ENCODE peak calls at places on chromosome 9, in nine cellular contexts. P, K, W, C, O, U, T, B and E are unnamed samples.

GRCh38 chr9:20558609-20559016 is 63.7 kb downstream of the MLLT3 start:
- DNase-seq in P (no peak), K (no peak), W (peak; percentile 90), C (no peak), O (peak; percentile 96), U (no peak), T (peak; percentile 84), B (peak; percentile 12), E (no peak)

GRCh38 chr9:1320041-1320440 is 269.9 kb downstream of the DMRT2 start:
- DNase-seq in P (no peak), K (no peak), W (no peak), C (no peak), O (no peak), U (no peak), T (no peak), B (no peak), E (no peak)

GRCh38 chr9:100066539-100066938 is 32.3 kb downstream of the ERP44 start:
- DNase-seq in P (no peak), K (peak; percentile 29), W (peak; percentile 16), C (no peak), O (peak; percentile 28), U (no peak), T (peak; percentile 82), B (no peak), E (no peak)

GRCh38 chr9:137034039-137034708 is 2.3 kb upstream of the FUT7 start:
- DNase-seq in P (no peak), K (no peak), W (no peak), C (no peak), O (no peak), U (no peak), T (no peak), B (peak; percentile 78), E (no peak)

GRCh38 chr9:135494791-135495559 is 5.5 kb upstream of the MRPS2 start:
- DNase-seq in P (no peak), K (no peak), W (no peak), C (no peak), O (no peak), U (no peak), T (no peak), B (no peak), E (no peak)

GRCh38 chr9:132059351-132059750 is 20.3 kb downstream of the MED27 start:
- DNase-seq in P (peak; percentile 32), K (no peak), W (no peak), C (no peak), O (no peak), U (no peak), T (no peak), B (peak; percentile 43), E (no peak)

GRCh38 chr9:99054581-99054980 is 50.3 kb upstream of the TGFBR1 start:
- DNase-seq in P (no peak), K (no peak), W (no peak), C (no peak), O (peak; percentile 79), U (no peak), T (no peak), B (no peak), E (no peak)

GRCh38 chr9:81499021-81499454 is 190.3 kb downstream of the TLE1 start:
- DNase-seq in P (no peak), K (no peak), W (peak; percentile 92), C (no peak), O (peak; percentile 88), U (no peak), T (peak; percentile 91), B (no peak), E (no peak)

GRCh38 chr9:89593776-89594427 is 10.9 kb upstream of the GADD45G start:
- DNase-seq in P (peak; percentile 58), K (peak; percentile 41), W (no peak), C (peak; percentile 86), O (no peak), U (peak; percentile 38), T (peak; percentile 22), B (no peak), E (peak; percentile 88)

GRCh38 chr9:3863114-3863528 is 337.3 kb upstream of the RFX3 start:
- DNase-seq in P (no peak), K (peak; percentile 32), W (peak; percentile 88), C (no peak), O (peak; percentile 92), U (no peak), T (peak; percentile 77), B (peak; percentile 34), E (no peak)

GRCh38 chr9:33742519-33742918 is 52.8 kb upstream of the PRSS3 start:
- DNase-seq in P (no peak), K (no peak), W (no peak), C (no peak), O (no peak), U (no peak), T (no peak), B (no peak), E (no peak)

GRCh38 chr9:100428871-100429654 is 2.1 kb downstream of the MSANTD3 start:
- DNase-seq in P (no peak), K (no peak), W (peak; percentile 98), C (no peak), O (peak; percentile 100), U (no peak), T (peak; percentile 100), B (peak; percentile 29), E (no peak)

GRCh38 chr9:133534346-133535284 is at the start of gene ADAMTSL2:
- DNase-seq in P (peak; percentile 84), K (peak; percentile 85), W (peak; percentile 7), C (peak; percentile 71), O (peak; percentile 45), U (no peak), T (peak; percentile 45), B (peak; percentile 92), E (peak; percentile 59)

GRCh38 chr9:85994191-85994590 is 53.2 kb downstream of the NAA35 start:
- DNase-seq in P (no peak), K (no peak), W (no peak), C (no peak), O (no peak), U (no peak), T (no peak), B (no peak), E (no peak)

GRCh38 chr9:29456940-29457339 is 1883.7 kb upstream of the C9orf72 start:
- DNase-seq in P (no peak), K (no peak), W (no peak), C (no peak), O (peak; percentile 85), U (no peak), T (peak; percentile 86), B (no peak), E (no peak)